ENCODE peak calls at places on chromosomes 1 and 21, in seven cellular contexts. One of them, this sample, is unnamed.

GRCh38 chr1:91851130-91852010 is 34.6 kb downstream of the TGFBR3 start:
- DNase-seq in choroid plexus epithelial cell: peak
- DNase-seq in cardiac muscle cell: peak
- DNase-seq in AG04450: peak
- DNase-seq in H7: no peak
- DNase-seq in esophagus muscularis mucosa: peak
- DNase-seq in CD8-positive, alpha-beta memory T cell: no peak
- DNase-seq in this sample: no peak

GRCh38 chr21:36446296-36446695 is 33.6 kb downstream of the CLDN14 start:
- DNase-seq in AG04450: no peak
- DNase-seq in esophagus muscularis mucosa: no peak
- DNase-seq in choroid plexus epithelial cell: peak
- DNase-seq in H7: no peak
- DNase-seq in cardiac muscle cell: peak
- DNase-seq in CD8-positive, alpha-beta memory T cell: no peak
- DNase-seq in this sample: no peak

GRCh38 chr1:151540982-151541377 is 871 bp downstream of the TUFT1 start:
- DNase-seq in AG04450: no peak
- DNase-seq in H7: peak
- DNase-seq in choroid plexus epithelial cell: no peak
- DNase-seq in CD8-positive, alpha-beta memory T cell: no peak
- DNase-seq in cardiac muscle cell: no peak
- DNase-seq in esophagus muscularis mucosa: no peak
- DNase-seq in this sample: no peak

GRCh38 chr1:100642826-100643225 is 76.7 kb upstream of the VCAM1 start:
- DNase-seq in AG04450: no peak
- DNase-seq in choroid plexus epithelial cell: no peak
- DNase-seq in H7: no peak
- DNase-seq in cardiac muscle cell: no peak
- DNase-seq in esophagus muscularis mucosa: no peak
- DNase-seq in CD8-positive, alpha-beta memory T cell: no peak
- DNase-seq in this sample: no peak

GRCh38 chr1:29438991-29439390 is 202.7 kb downstream of the PTPRU start:
- DNase-seq in esophagus muscularis mucosa: no peak
- DNase-seq in cardiac muscle cell: no peak
- DNase-seq in choroid plexus epithelial cell: no peak
- DNase-seq in CD8-positive, alpha-beta memory T cell: no peak
- DNase-seq in H7: no peak
- DNase-seq in AG04450: no peak
- DNase-seq in this sample: no peak

GRCh38 chr1:156078728-156079127 is 3.5 kb downstream of the MEX3A start:
- DNase-seq in choroid plexus epithelial cell: no peak
- DNase-seq in AG04450: no peak
- DNase-seq in esophagus muscularis mucosa: no peak
- DNase-seq in H7: no peak
- DNase-seq in cardiac muscle cell: no peak
- DNase-seq in CD8-positive, alpha-beta memory T cell: no peak
- DNase-seq in this sample: no peak

GRCh38 chr1:192436441-192437078 is 119.8 kb downstream of the RGS21 start:
- DNase-seq in esophagus muscularis mucosa: no peak
- DNase-seq in choroid plexus epithelial cell: no peak
- DNase-seq in CD8-positive, alpha-beta memory T cell: no peak
- DNase-seq in H7: no peak
- DNase-seq in AG04450: no peak
- DNase-seq in cardiac muscle cell: no peak
- DNase-seq in this sample: no peak

GRCh38 chr1:35561972-35562680 is 4.5 kb downstream of the NCDN start:
- DNase-seq in CD8-positive, alpha-beta memory T cell: no peak
- DNase-seq in cardiac muscle cell: no peak
- DNase-seq in AG04450: no peak
- DNase-seq in H7: peak
- DNase-seq in choroid plexus epithelial cell: no peak
- DNase-seq in esophagus muscularis mucosa: no peak
- DNase-seq in this sample: no peak

GRCh38 chr1:205913451-205914204 is 29.6 kb downstream of the SLC26A9 start:
- DNase-seq in H7: no peak
- DNase-seq in AG04450: no peak
- DNase-seq in cardiac muscle cell: peak
- DNase-seq in esophagus muscularis mucosa: no peak
- DNase-seq in choroid plexus epithelial cell: no peak
- DNase-seq in CD8-positive, alpha-beta memory T cell: no peak
- DNase-seq in this sample: no peak

GRCh38 chr21:45835301-45836267 is 146.0 kb upstream of the COL6A1 start:
- DNase-seq in cardiac muscle cell: no peak
- DNase-seq in choroid plexus epithelial cell: no peak
- DNase-seq in esophagus muscularis mucosa: no peak
- DNase-seq in AG04450: no peak
- DNase-seq in H7: peak
- DNase-seq in CD8-positive, alpha-beta memory T cell: no peak
- DNase-seq in this sample: no peak

GRCh38 chr1:109969430-109969829 is 15.1 kb upstream of the AHCYL1 start:
- DNase-seq in CD8-positive, alpha-beta memory T cell: no peak
- DNase-seq in H7: no peak
- DNase-seq in esophagus muscularis mucosa: no peak
- DNase-seq in AG04450: no peak
- DNase-seq in cardiac muscle cell: peak
- DNase-seq in choroid plexus epithelial cell: peak
- DNase-seq in this sample: no peak

GRCh38 chr1:198530964-198531363 is 9.5 kb downstream of the ATP6V1G3 start:
- DNase-seq in H7: no peak
- DNase-seq in CD8-positive, alpha-beta memory T cell: no peak
- DNase-seq in AG04450: no peak
- DNase-seq in choroid plexus epithelial cell: no peak
- DNase-seq in cardiac muscle cell: no peak
- DNase-seq in esophagus muscularis mucosa: no peak
- DNase-seq in this sample: no peak

GRCh38 chr1:160047116-160047991 is 15.6 kb upstream of the PIGM start:
- DNase-seq in esophagus muscularis mucosa: no peak
- DNase-seq in choroid plexus epithelial cell: no peak
- DNase-seq in cardiac muscle cell: no peak
- DNase-seq in CD8-positive, alpha-beta memory T cell: no peak
- DNase-seq in AG04450: no peak
- DNase-seq in H7: no peak
- DNase-seq in this sample: no peak

GRCh38 chr1:225917536-225917935 is 6.5 kb downstream of the PYCR2 start:
- DNase-seq in choroid plexus epithelial cell: no peak
- DNase-seq in CD8-positive, alpha-beta memory T cell: no peak
- DNase-seq in cardiac muscle cell: no peak
- DNase-seq in AG04450: no peak
- DNase-seq in H7: no peak
- DNase-seq in esophagus muscularis mucosa: no peak
- DNase-seq in this sample: no peak

GRCh38 chr1:167294528-167294927 is 73.8 kb downstream of the POU2F1 start:
- DNase-seq in CD8-positive, alpha-beta memory T cell: no peak
- DNase-seq in choroid plexus epithelial cell: peak
- DNase-seq in H7: no peak
- DNase-seq in AG04450: no peak
- DNase-seq in cardiac muscle cell: peak
- DNase-seq in esophagus muscularis mucosa: no peak
- DNase-seq in this sample: no peak

GRCh38 chr1:26364956-26365355 is 7.6 kb downstream of the ZNF683 start:
- DNase-seq in H7: peak
- DNase-seq in CD8-positive, alpha-beta memory T cell: no peak
- DNase-seq in choroid plexus epithelial cell: no peak
- DNase-seq in AG04450: no peak
- DNase-seq in esophagus muscularis mucosa: no peak
- DNase-seq in cardiac muscle cell: no peak
- DNase-seq in this sample: no peak

GRCh38 chr1:94544706-94545490 is 3.3 kb upstream of the F3 start:
- DNase-seq in CD8-positive, alpha-beta memory T cell: no peak
- DNase-seq in choroid plexus epithelial cell: peak
- DNase-seq in cardiac muscle cell: peak
- DNase-seq in esophagus muscularis mucosa: no peak
- DNase-seq in H7: no peak
- DNase-seq in AG04450: no peak
- DNase-seq in this sample: no peak

GRCh38 chr1:57340361-57341192 is 83.3 kb downstream of the DAB1 start:
- DNase-seq in AG04450: no peak
- DNase-seq in choroid plexus epithelial cell: no peak
- DNase-seq in cardiac muscle cell: no peak
- DNase-seq in H7: no peak
- DNase-seq in esophagus muscularis mucosa: no peak
- DNase-seq in CD8-positive, alpha-beta memory T cell: no peak
- DNase-seq in this sample: no peak

GRCh38 chr1:109113787-109114568 is at the start of gene ELAPOR1:
- DNase-seq in cardiac muscle cell: peak
- DNase-seq in H7: peak
- DNase-seq in AG04450: no peak
- DNase-seq in choroid plexus epithelial cell: peak
- DNase-seq in CD8-positive, alpha-beta memory T cell: peak
- DNase-seq in esophagus muscularis mucosa: no peak
- DNase-seq in this sample: peak

GRCh38 chr1:168689726-168690602 is 39.0 kb downstream of the DPT start:
- DNase-seq in H7: no peak
- DNase-seq in cardiac muscle cell: peak
- DNase-seq in esophagus muscularis mucosa: no peak
- DNase-seq in AG04450: no peak
- DNase-seq in choroid plexus epithelial cell: no peak
- DNase-seq in CD8-positive, alpha-beta memory T cell: no peak
- DNase-seq in this sample: no peak

GRCh38 chr1:245153645-245154428 is 948 bp upstream of the KIF26B start:
- DNase-seq in CD8-positive, alpha-beta memory T cell: no peak
- DNase-seq in H7: peak
- DNase-seq in cardiac muscle cell: peak
- DNase-seq in AG04450: no peak
- DNase-seq in esophagus muscularis mucosa: no peak
- DNase-seq in choroid plexus epithelial cell: peak
- DNase-seq in this sample: no peak

GRCh38 chr1:41802532-41803501 is 115.9 kb downstream of the HIVEP3 start:
- DNase-seq in CD8-positive, alpha-beta memory T cell: peak
- DNase-seq in H7: no peak
- DNase-seq in AG04450: no peak
- DNase-seq in esophagus muscularis mucosa: no peak
- DNase-seq in choroid plexus epithelial cell: peak
- DNase-seq in cardiac muscle cell: no peak
- DNase-seq in this sample: no peak

DNA sequence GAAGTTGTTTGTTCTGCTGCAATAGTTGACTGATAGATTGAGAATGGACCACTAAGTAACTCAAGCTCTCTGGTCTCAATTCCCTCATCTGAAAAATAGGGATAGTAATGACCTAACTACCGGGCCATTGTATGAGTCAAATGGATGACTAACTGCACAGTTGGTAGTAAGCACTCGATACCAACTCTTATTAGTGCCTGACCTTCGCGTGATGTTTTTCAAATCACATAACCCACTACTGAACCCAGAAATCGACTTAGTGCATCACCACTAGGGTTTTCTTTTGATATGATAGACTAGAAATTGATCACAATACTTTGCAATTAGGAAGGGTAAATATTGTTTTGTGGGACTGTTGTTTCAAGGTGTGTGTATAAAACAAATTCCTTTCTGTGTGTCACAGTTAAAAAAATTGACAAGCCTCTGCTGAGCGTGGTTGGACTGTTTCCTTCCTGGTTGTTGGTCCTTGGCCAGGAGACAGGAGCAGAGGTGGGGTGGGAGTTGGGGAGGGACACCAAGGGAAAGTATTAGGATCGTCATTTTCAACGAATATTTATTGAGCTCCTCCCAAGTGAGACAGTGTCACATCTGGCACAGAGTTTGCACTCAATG is 54.0 kb upstream of the LRP8 start:
- DNase-seq in CD8-positive, alpha-beta memory T cell: no peak
- DNase-seq in H7: no peak
- DNase-seq in choroid plexus epithelial cell: peak
- DNase-seq in esophagus muscularis mucosa: no peak
- DNase-seq in cardiac muscle cell: peak
- DNase-seq in AG04450: peak
- DNase-seq in this sample: no peak
- H3K4me3 ChIP-seq in CD8-positive, alpha-beta memory T cell: no peak
- H3K4me3 ChIP-seq in H7: no peak
- H3K4me3 ChIP-seq in choroid plexus epithelial cell: no peak
- H3K4me3 ChIP-seq in esophagus muscularis mucosa: no peak
- H3K4me3 ChIP-seq in cardiac muscle cell: no peak
- H3K4me3 ChIP-seq in AG04450: no peak
- H3K4me3 ChIP-seq in this sample: no peak

GRCh38 chr1:169890761-169891538 is 2.7 kb downstream of the SCYL3 start:
- DNase-seq in esophagus muscularis mucosa: no peak
- DNase-seq in cardiac muscle cell: no peak
- DNase-seq in AG04450: no peak
- DNase-seq in H7: peak
- DNase-seq in choroid plexus epithelial cell: no peak
- DNase-seq in CD8-positive, alpha-beta memory T cell: peak
- DNase-seq in this sample: peak
- H3K4me3 ChIP-seq in esophagus muscularis mucosa: no peak
- H3K4me3 ChIP-seq in cardiac muscle cell: no peak
- H3K4me3 ChIP-seq in AG04450: no peak
- H3K4me3 ChIP-seq in H7: no peak
- H3K4me3 ChIP-seq in choroid plexus epithelial cell: no peak
- H3K4me3 ChIP-seq in CD8-positive, alpha-beta memory T cell: peak
- H3K4me3 ChIP-seq in this sample: peak

DNA sequence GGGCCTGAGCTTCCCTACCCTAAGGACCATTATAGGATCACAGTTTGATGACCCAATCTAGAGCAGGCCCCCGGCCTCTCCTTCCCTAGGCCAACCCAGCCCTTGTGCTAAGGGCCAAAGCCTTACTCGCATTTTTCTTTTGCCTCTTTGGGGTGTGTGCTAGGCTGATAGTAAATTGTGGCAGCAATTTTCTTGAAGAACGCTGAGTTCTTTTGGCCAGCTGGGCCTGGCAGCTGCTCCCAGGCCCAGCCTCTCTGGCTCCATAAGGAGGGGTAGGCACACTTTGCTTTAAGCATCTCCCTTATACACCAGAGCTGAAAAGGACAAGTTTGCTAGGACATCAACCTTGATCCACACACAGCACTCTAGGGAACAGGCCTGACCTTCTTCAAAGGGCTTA is 4.2 kb downstream of the OLFML2B start:
- DNase-seq in AG04450: no peak
- DNase-seq in H7: no peak
- DNase-seq in cardiac muscle cell: no peak
- DNase-seq in CD8-positive, alpha-beta memory T cell: no peak
- DNase-seq in esophagus muscularis mucosa: no peak
- DNase-seq in choroid plexus epithelial cell: no peak
- DNase-seq in this sample: no peak
- H3K4me3 ChIP-seq in AG04450: no peak
- H3K4me3 ChIP-seq in H7: no peak
- H3K4me3 ChIP-seq in cardiac muscle cell: no peak
- H3K4me3 ChIP-seq in CD8-positive, alpha-beta memory T cell: no peak
- H3K4me3 ChIP-seq in esophagus muscularis mucosa: no peak
- H3K4me3 ChIP-seq in choroid plexus epithelial cell: no peak
- H3K4me3 ChIP-seq in this sample: no peak

GRCh38 chr1:203678943-203679661 is 52.5 kb downstream of the ATP2B4 start:
- DNase-seq in H7: no peak
- DNase-seq in esophagus muscularis mucosa: no peak
- DNase-seq in choroid plexus epithelial cell: no peak
- DNase-seq in AG04450: no peak
- DNase-seq in cardiac muscle cell: no peak
- DNase-seq in CD8-positive, alpha-beta memory T cell: no peak
- DNase-seq in this sample: no peak

GRCh38 chr1:203676455-203676854 is 49.8 kb downstream of the ATP2B4 start:
- DNase-seq in CD8-positive, alpha-beta memory T cell: no peak
- DNase-seq in choroid plexus epithelial cell: no peak
- DNase-seq in AG04450: no peak
- DNase-seq in H7: peak
- DNase-seq in cardiac muscle cell: no peak
- DNase-seq in esophagus muscularis mucosa: no peak
- DNase-seq in this sample: no peak

GRCh38 chr1:203677771-203678170 is 51.1 kb downstream of the ATP2B4 start:
- DNase-seq in choroid plexus epithelial cell: no peak
- DNase-seq in CD8-positive, alpha-beta memory T cell: no peak
- DNase-seq in esophagus muscularis mucosa: no peak
- DNase-seq in cardiac muscle cell: no peak
- DNase-seq in H7: peak
- DNase-seq in AG04450: no peak
- DNase-seq in this sample: no peak

GRCh38 chr1:203673550-203674411 is 47.1 kb downstream of the ATP2B4 start:
- DNase-seq in AG04450: peak
- DNase-seq in cardiac muscle cell: peak
- DNase-seq in H7: peak
- DNase-seq in esophagus muscularis mucosa: no peak
- DNase-seq in choroid plexus epithelial cell: peak
- DNase-seq in CD8-positive, alpha-beta memory T cell: peak
- DNase-seq in this sample: peak

GRCh38 chr1:203675596-203676347 is 49.1 kb downstream of the ATP2B4 start:
- DNase-seq in choroid plexus epithelial cell: no peak
- DNase-seq in H7: no peak
- DNase-seq in cardiac muscle cell: no peak
- DNase-seq in esophagus muscularis mucosa: no peak
- DNase-seq in CD8-positive, alpha-beta memory T cell: no peak
- DNase-seq in AG04450: no peak
- DNase-seq in this sample: peak
- H3K4me3 ChIP-seq in choroid plexus epithelial cell: no peak
- H3K4me3 ChIP-seq in H7: no peak
- H3K4me3 ChIP-seq in cardiac muscle cell: no peak
- H3K4me3 ChIP-seq in esophagus muscularis mucosa: no peak
- H3K4me3 ChIP-seq in CD8-positive, alpha-beta memory T cell: peak
- H3K4me3 ChIP-seq in AG04450: no peak
- H3K4me3 ChIP-seq in this sample: peak